ENCODE peak calls at places on chromosomes 13 and 19, in five cellular contexts. One of them, this sample, is unnamed.
A peak's percentile ranks its signal among the peaks of the same experiment; 100 is the strongest.

GRCh38 chr19:34274827-34275625 is 20.7 kb downstream of the GARRE1 start:
- DNase-seq in SK-N-SH: no peak
- DNase-seq in HCT116: no peak
- DNase-seq in GM12878: no peak
- DNase-seq in NT2/D1: no peak
- DNase-seq in this sample: no peak

GRCh38 chr19:11092181-11092538 is 2.9 kb downstream of the LDLR start:
- DNase-seq in SK-N-SH: no peak
- DNase-seq in GM12878: no peak
- DNase-seq in NT2/D1: no peak
- DNase-seq in HCT116: peak; percentile 56
- DNase-seq in this sample: no peak

GRCh38 chr13:30718661-30719520 is 16.5 kb upstream of the ALOX5AP start:
- DNase-seq in NT2/D1: no peak
- DNase-seq in SK-N-SH: no peak
- DNase-seq in GM12878: no peak
- DNase-seq in HCT116: peak; percentile 16
- DNase-seq in this sample: no peak

GRCh38 chr19:42528354-42529247 is at the start of gene CEACAM1:
- DNase-seq in HCT116: no peak
- DNase-seq in NT2/D1: no peak
- DNase-seq in SK-N-SH: no peak
- DNase-seq in GM12878: no peak
- DNase-seq in this sample: no peak

GRCh38 chr19:18417250-18418033 is 1.8 kb upstream of the SSBP4 start:
- DNase-seq in SK-N-SH: peak; percentile 91
- DNase-seq in GM12878: no peak
- DNase-seq in NT2/D1: no peak
- DNase-seq in HCT116: no peak
- DNase-seq in this sample: peak; percentile 94

GRCh38 chr19:56942749-56943148 is 102.2 kb upstream of the PEG3 start:
- DNase-seq in GM12878: no peak
- DNase-seq in NT2/D1: no peak
- DNase-seq in SK-N-SH: peak; percentile 55
- DNase-seq in HCT116: no peak
- DNase-seq in this sample: peak; percentile 15

GRCh38 chr19:35313614-35314013 is 15.4 kb upstream of the CD22 start:
- DNase-seq in GM12878: no peak
- DNase-seq in HCT116: no peak
- DNase-seq in SK-N-SH: no peak
- DNase-seq in NT2/D1: no peak
- DNase-seq in this sample: no peak

GRCh38 chr13:73065665-73066350 is 7.0 kb downstream of the KLF5 start:
- DNase-seq in HCT116: no peak
- DNase-seq in GM12878: no peak
- DNase-seq in SK-N-SH: no peak
- DNase-seq in NT2/D1: no peak
- DNase-seq in this sample: no peak

GRCh38 chr13:53301449-53301848 is 272.8 kb downstream of the OLFM4 start:
- DNase-seq in HCT116: no peak
- DNase-seq in NT2/D1: no peak
- DNase-seq in SK-N-SH: no peak
- DNase-seq in GM12878: no peak
- DNase-seq in this sample: no peak

GRCh38 chr13:67296511-67296910 is 66.4 kb upstream of the PCDH9 start:
- DNase-seq in GM12878: no peak
- DNase-seq in NT2/D1: no peak
- DNase-seq in SK-N-SH: no peak
- DNase-seq in HCT116: no peak
- DNase-seq in this sample: no peak

GRCh38 chr13:36166051-36166450 is 34.9 kb upstream of the DCLK1 start:
- DNase-seq in SK-N-SH: no peak
- DNase-seq in HCT116: no peak
- DNase-seq in GM12878: no peak
- DNase-seq in NT2/D1: no peak
- DNase-seq in this sample: no peak

GRCh38 chr19:9863759-9864158 is 28.6 kb downstream of the PIN1 start:
- DNase-seq in HCT116: no peak
- DNase-seq in GM12878: no peak
- DNase-seq in SK-N-SH: no peak
- DNase-seq in NT2/D1: no peak
- DNase-seq in this sample: no peak

GRCh38 chr13:80399340-80400163 is 58.6 kb upstream of the SPRY2 start:
- DNase-seq in NT2/D1: no peak
- DNase-seq in GM12878: peak; percentile 17
- DNase-seq in SK-N-SH: no peak
- DNase-seq in HCT116: no peak
- DNase-seq in this sample: no peak

GRCh38 chr13:80727321-80727975 is 386.5 kb upstream of the SPRY2 start:
- DNase-seq in SK-N-SH: no peak
- DNase-seq in HCT116: no peak
- DNase-seq in GM12878: no peak
- DNase-seq in NT2/D1: no peak
- DNase-seq in this sample: no peak

GRCh38 chr19:48510421-48511268 is 990 bp downstream of the LMTK3 start:
- DNase-seq in GM12878: no peak
- DNase-seq in NT2/D1: no peak
- DNase-seq in SK-N-SH: peak; percentile 80
- DNase-seq in HCT116: no peak
- DNase-seq in this sample: peak; percentile 67

GRCh38 chr13:31248361-31248760 is 48.6 kb downstream of the B3GLCT start:
- DNase-seq in NT2/D1: no peak
- DNase-seq in HCT116: no peak
- DNase-seq in SK-N-SH: no peak
- DNase-seq in GM12878: no peak
- DNase-seq in this sample: no peak

GRCh38 chr13:21675095-21676007 is 4.5 kb downstream of the FGF9 start:
- DNase-seq in NT2/D1: no peak
- DNase-seq in HCT116: no peak
- DNase-seq in SK-N-SH: peak; percentile 36
- DNase-seq in GM12878: no peak
- DNase-seq in this sample: no peak

GRCh38 chr19:10602330-10603083 is 15.4 kb upstream of the AP1M2 start:
- DNase-seq in GM12878: no peak
- DNase-seq in HCT116: peak; percentile 26
- DNase-seq in SK-N-SH: peak; percentile 100
- DNase-seq in NT2/D1: peak; percentile 63
- DNase-seq in this sample: peak; percentile 99

GRCh38 chr13:100110269-100110668 is 21.4 kb downstream of the PCCA start:
- DNase-seq in GM12878: no peak
- DNase-seq in SK-N-SH: no peak
- DNase-seq in HCT116: no peak
- DNase-seq in NT2/D1: no peak
- DNase-seq in this sample: no peak

GRCh38 chr13:42990147-42990990 is 1.7 kb downstream of the EPSTI1 start:
- DNase-seq in NT2/D1: no peak
- DNase-seq in HCT116: no peak
- DNase-seq in SK-N-SH: peak; percentile 38
- DNase-seq in GM12878: no peak
- DNase-seq in this sample: no peak

GRCh38 chr13:50509771-50510441 is 333.6 kb downstream of the DLEU7 start:
- DNase-seq in NT2/D1: no peak
- DNase-seq in SK-N-SH: no peak
- DNase-seq in HCT116: no peak
- DNase-seq in GM12878: no peak
- DNase-seq in this sample: no peak

GRCh38 chr13:106088094-106088493 is 447.4 kb downstream of the EFNB2 start:
- DNase-seq in HCT116: no peak
- DNase-seq in SK-N-SH: no peak
- DNase-seq in NT2/D1: no peak
- DNase-seq in GM12878: no peak
- DNase-seq in this sample: no peak

GRCh38 chr13:58018020-58018419 is 386.5 kb downstream of the PCDH17 start:
- DNase-seq in SK-N-SH: no peak
- DNase-seq in NT2/D1: no peak
- DNase-seq in HCT116: no peak
- DNase-seq in GM12878: no peak
- DNase-seq in this sample: no peak

GRCh38 chr13:44746690-44747089 is 170.6 kb upstream of the TSC22D1 start:
- DNase-seq in HCT116: no peak
- DNase-seq in GM12878: no peak
- DNase-seq in NT2/D1: no peak
- DNase-seq in SK-N-SH: no peak
- DNase-seq in this sample: no peak

GRCh38 chr19:6236310-6237291 is 43.2 kb downstream of the MLLT1 start:
- DNase-seq in GM12878: no peak
- DNase-seq in SK-N-SH: peak; percentile 46
- DNase-seq in HCT116: no peak
- DNase-seq in NT2/D1: no peak
- DNase-seq in this sample: no peak

GRCh38 chr19:41174297-41174928 is 18.6 kb upstream of the CYP2S1 start:
- DNase-seq in SK-N-SH: no peak
- DNase-seq in NT2/D1: no peak
- DNase-seq in GM12878: no peak
- DNase-seq in HCT116: no peak
- DNase-seq in this sample: no peak

GRCh38 chr13:113106053-113106452 is 462 bp downstream of the F7 start:
- DNase-seq in SK-N-SH: no peak
- DNase-seq in GM12878: no peak
- DNase-seq in HCT116: no peak
- DNase-seq in NT2/D1: no peak
- DNase-seq in this sample: no peak

GRCh38 chr13:42847891-42848663 is 66.7 kb downstream of the FAM216B start:
- DNase-seq in NT2/D1: no peak
- DNase-seq in HCT116: no peak
- DNase-seq in SK-N-SH: no peak
- DNase-seq in GM12878: no peak
- DNase-seq in this sample: no peak

GRCh38 chr19:8233370-8233769 is 24.2 kb downstream of the CERS4 start:
- DNase-seq in NT2/D1: no peak
- DNase-seq in SK-N-SH: no peak
- DNase-seq in GM12878: no peak
- DNase-seq in HCT116: no peak
- DNase-seq in this sample: no peak

DNA sequence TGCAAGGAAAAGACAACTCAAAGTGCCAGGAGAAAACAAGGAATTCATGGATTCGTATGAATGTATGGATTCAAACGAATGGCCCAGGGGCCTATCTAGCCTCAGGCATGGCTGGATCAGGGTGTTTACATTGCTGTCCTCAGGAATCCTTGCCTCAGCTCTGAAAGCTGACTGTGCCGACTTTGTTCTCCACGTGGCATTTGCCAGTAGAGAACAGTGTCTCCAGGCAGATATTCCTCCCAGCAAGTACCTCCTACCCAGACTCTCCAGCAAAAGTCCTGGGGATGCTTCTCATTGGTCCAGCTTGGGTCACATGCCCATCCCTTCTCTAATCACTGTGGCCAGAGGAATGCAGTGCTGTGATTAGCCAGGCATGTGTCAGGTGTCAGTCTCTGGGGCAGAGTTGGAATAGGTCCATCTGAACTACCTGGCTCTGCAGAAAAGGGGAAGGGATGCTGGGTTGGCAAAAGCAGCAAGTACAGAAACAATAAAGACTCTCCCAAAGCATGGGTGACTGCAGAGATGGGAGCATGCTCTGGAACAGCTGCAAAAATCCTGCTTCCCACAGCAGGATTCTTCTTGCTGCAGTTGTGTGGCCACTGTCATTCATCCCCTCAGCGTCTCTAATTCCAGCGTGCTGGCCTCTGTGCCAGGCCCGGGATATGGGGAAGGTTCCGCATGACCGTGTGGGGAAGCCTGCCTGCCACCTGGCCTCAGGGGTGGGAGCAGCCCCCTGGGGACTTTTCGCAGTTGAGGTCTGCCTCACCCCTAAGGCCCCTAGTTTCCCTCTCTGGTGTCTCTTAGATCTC is 30.0 kb downstream of the CCNE1 start:
- DNase-seq in GM12878: no peak
- DNase-seq in HCT116: peak; percentile 78
- DNase-seq in NT2/D1: no peak
- DNase-seq in SK-N-SH: peak; percentile 56
- DNase-seq in this sample: no peak
- TF ChIP-seq YY1 in GM12878: no peak
- TF ChIP-seq YY1 in HCT116: no peak
- TF ChIP-seq YY1 in NT2/D1: no peak
- TF ChIP-seq YY1 in SK-N-SH: no peak
- TF ChIP-seq YY1 in this sample: no peak

GRCh38 chr19:21751379-21751778 is 16.0 kb downstream of the ZNF100 start:
- DNase-seq in HCT116: no peak
- DNase-seq in GM12878: no peak
- DNase-seq in SK-N-SH: no peak
- DNase-seq in NT2/D1: no peak
- DNase-seq in this sample: no peak

GRCh38 chr19:21748088-21748487 is 19.3 kb downstream of the ZNF100 start:
- DNase-seq in GM12878: no peak
- DNase-seq in SK-N-SH: no peak
- DNase-seq in HCT116: no peak
- DNase-seq in NT2/D1: no peak
- DNase-seq in this sample: no peak

GRCh38 chr19:21749090-21749489 is 18.3 kb downstream of the ZNF100 start:
- DNase-seq in NT2/D1: no peak
- DNase-seq in GM12878: no peak
- DNase-seq in SK-N-SH: no peak
- DNase-seq in HCT116: no peak
- DNase-seq in this sample: no peak

DNA sequence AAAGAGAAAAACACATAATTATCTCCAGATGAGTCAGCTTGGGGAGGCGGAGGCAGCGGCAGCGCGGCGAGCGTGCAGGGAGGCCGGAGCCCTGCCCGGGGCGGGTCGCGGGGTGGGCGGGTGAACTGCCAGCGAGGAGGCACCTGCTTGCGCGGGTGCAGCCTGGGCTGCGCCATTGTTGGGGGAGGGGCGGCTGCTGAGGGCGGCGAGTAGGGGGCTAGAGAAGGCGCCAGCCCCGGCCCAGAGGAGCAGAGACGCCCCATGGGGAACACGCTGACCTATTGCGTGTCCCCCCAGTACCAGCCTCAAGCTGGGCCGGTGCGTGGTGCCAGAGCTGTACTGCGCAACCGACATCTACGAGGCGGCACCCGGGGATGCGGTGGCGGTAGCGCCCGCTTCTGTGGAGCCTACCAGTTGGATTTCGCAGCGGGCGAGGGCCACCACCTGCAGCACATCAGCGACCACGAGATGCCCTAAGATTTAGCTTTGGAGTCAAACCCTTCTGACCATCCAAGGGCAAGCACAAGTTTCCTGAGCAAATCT is 16.7 kb downstream of the ZNF100 start:
- DNase-seq in GM12878: no peak
- DNase-seq in SK-N-SH: peak; percentile 22
- DNase-seq in HCT116: no peak
- DNase-seq in NT2/D1: no peak
- DNase-seq in this sample: no peak
- TF ChIP-seq YY1 in GM12878: no peak
- TF ChIP-seq YY1 in SK-N-SH: no peak
- TF ChIP-seq YY1 in HCT116: no peak
- TF ChIP-seq YY1 in NT2/D1: no peak
- TF ChIP-seq YY1 in this sample: no peak

GRCh38 chr13:24042710-24043440 is 117.6 kb upstream of the SPATA13 start:
- DNase-seq in SK-N-SH: no peak
- DNase-seq in GM12878: no peak
- DNase-seq in NT2/D1: no peak
- DNase-seq in HCT116: no peak
- DNase-seq in this sample: no peak
- TF ChIP-seq YY1 in SK-N-SH: no peak
- TF ChIP-seq YY1 in GM12878: no peak
- TF ChIP-seq YY1 in NT2/D1: no peak
- TF ChIP-seq YY1 in HCT116: no peak
- TF ChIP-seq YY1 in this sample: no peak

GRCh38 chr13:89029062-89029461 is 1357.9 kb downstream of the SLITRK5 start:
- DNase-seq in HCT116: no peak
- DNase-seq in GM12878: no peak
- DNase-seq in NT2/D1: no peak
- DNase-seq in SK-N-SH: no peak
- DNase-seq in this sample: no peak

GRCh38 chr13:89027694-89028306 is 1356.6 kb downstream of the SLITRK5 start:
- DNase-seq in GM12878: no peak
- DNase-seq in HCT116: no peak
- DNase-seq in NT2/D1: no peak
- DNase-seq in SK-N-SH: no peak
- DNase-seq in this sample: no peak
- TF ChIP-seq YY1 in GM12878: no peak
- TF ChIP-seq YY1 in HCT116: no peak
- TF ChIP-seq YY1 in NT2/D1: no peak
- TF ChIP-seq YY1 in SK-N-SH: no peak
- TF ChIP-seq YY1 in this sample: no peak

This sample was measured in K562.